ENCODE peak calls at places on chromosomes 6 and 20, in eight cellular contexts. O is psoas muscle; K is activated CD4-positive, alpha-beta T cell treated with anti-CD3 and anti-CD28 coated beads for 4 hours; Z is C1 segment of cervical spinal cord; I is progenitor cell of endocrine pancreas; H is activated CD8-positive, alpha-beta memory T cell treated with anti-CD3 and anti-CD28 coated beads, Interleukin-2, amount 10 ng/mL, durations not matched to agents 7 days and 5 days; G is epithelial cell of esophagus; X is effector CD4-positive, alpha-beta T cell. N is an unnamed sample.

GRCh38 chr6:85236636-85237035 is 213.2 kb upstream of the NT5E start:
- DNase-seq in O (no peak), K (no peak), Z (no peak), I (no peak), H (no peak), G (peak; percentile 25), X (no peak), N (no peak)

GRCh38 chr6:113147544-113147943 is 709.6 kb upstream of the MARCKS start:
- DNase-seq in O (no peak), K (no peak), Z (no peak), I (no peak), H (no peak), G (no peak), X (no peak), N (no peak)

GRCh38 chr6:43886067-43886461 is 116.1 kb downstream of the VEGFA start:
- DNase-seq in O (no peak), K (no peak), Z (no peak), I (no peak), H (no peak), G (no peak), X (no peak), N (no peak)

GRCh38 chr6:453152-453551 is 61.6 kb downstream of the IRF4 start:
- DNase-seq in O (peak; percentile 54), K (no peak), Z (peak; percentile 28), I (no peak), H (peak; percentile 23), G (no peak), X (no peak), N (no peak)

GRCh38 chr6:12477616-12478015 is 187.5 kb downstream of the EDN1 start:
- DNase-seq in O (no peak), K (no peak), Z (no peak), I (no peak), H (no peak), G (no peak), X (no peak), N (no peak)

GRCh38 chr6:166796610-166797009 is 159.7 kb downstream of the RNASET2 start:
- DNase-seq in O (no peak), K (no peak), Z (no peak), I (no peak), H (no peak), G (no peak), X (no peak), N (no peak)

GRCh38 chr20:61589055-61589385 is 337.0 kb downstream of the CDH4 start:
- DNase-seq in O (no peak), K (no peak), Z (no peak), I (no peak), H (no peak), G (peak; percentile 36), X (no peak), N (no peak)

GRCh38 chr6:151179321-151179720 is 60.4 kb upstream of the AKAP12 start:
- DNase-seq in O (no peak), K (no peak), Z (no peak), I (no peak), H (no peak), G (peak; percentile 50), X (no peak), N (no peak)

GRCh38 chr6:142537612-142538478 is 236.0 kb downstream of the ADGRG6 start:
- DNase-seq in O (no peak), K (no peak), Z (no peak), I (no peak), H (no peak), G (peak; percentile 48), X (no peak), N (no peak)

GRCh38 chr20:50488236-50488806 is 21.9 kb upstream of the PTPN1 start:
- DNase-seq in O (no peak), K (no peak), Z (no peak), I (no peak), H (no peak), G (no peak), X (no peak), N (no peak)

GRCh38 chr6:170075659-170076223 is 215.1 kb downstream of the DLL1 start:
- DNase-seq in O (no peak), K (no peak), Z (no peak), I (no peak), H (no peak), G (no peak), X (no peak), N (peak; percentile 59)

GRCh38 chr6:79604583-79605037 is 26.5 kb upstream of the SH3BGRL2 start:
- DNase-seq in O (no peak), K (no peak), Z (no peak), I (no peak), H (no peak), G (peak; percentile 13), X (no peak), N (no peak)

GRCh38 chr6:137339929-137340559 is 120.9 kb upstream of the IFNGR1 start:
- DNase-seq in O (no peak), K (no peak), Z (no peak), I (no peak), H (no peak), G (peak; percentile 36), X (no peak), N (no peak)

GRCh38 chr6:112332274-112332673 is 14.9 kb upstream of the RFPL4B start:
- DNase-seq in O (no peak), K (no peak), Z (no peak), I (no peak), H (no peak), G (peak; percentile 81), X (no peak), N (no peak)

GRCh38 chr6:16681260-16681873 is 79.9 kb downstream of the ATXN1 start:
- DNase-seq in O (peak; percentile 51), K (no peak), Z (no peak), I (no peak), H (no peak), G (peak; percentile 96), X (no peak), N (no peak)

GRCh38 chr20:1622450-1622849 is 2.6 kb upstream of the SIRPB1 start:
- DNase-seq in O (no peak), K (no peak), Z (no peak), I (no peak), H (no peak), G (no peak), X (no peak), N (no peak)